ENCODE peak calls at places on chromosomes 5 and 9, in six cellular contexts. Z is H4, I is neural crest cell, B is Ammon's horn, U is Kasumi-1, A is T follicular helper cell. D is an unnamed sample.
A peak's percentile ranks its signal among the peaks of the same experiment; 100 is the strongest.

GRCh38 chr9:133835273-133835901 is 97.2 kb upstream of the SARDH start:
- DNase-seq in Z (no peak), I (no peak), B (no peak), U (no peak), A (no peak), D (no peak)

GRCh38 chr9:91162311-91162710 is 199.4 kb downstream of the AUH start:
- DNase-seq in Z (no peak), I (no peak), B (no peak), U (no peak), A (no peak), D (no peak)

GRCh38 chr9:12566411-12566810 is 126.8 kb upstream of the TYRP1 start:
- DNase-seq in Z (no peak), I (no peak), B (no peak), U (no peak), A (no peak), D (no peak)

GRCh38 chr5:108966910-108967309 is 219.2 kb downstream of the FER start:
- DNase-seq in Z (no peak), I (no peak), B (no peak), U (no peak), A (no peak), D (no peak)

GRCh38 chr5:49953-50544 is 41.9 kb upstream of the PLEKHG4B start:
- DNase-seq in Z (no peak), I (no peak), B (no peak), U (no peak), A (no peak), D (no peak)

GRCh38 chr9:17422994-17423680 is 155.7 kb upstream of the SH3GL2 start:
- DNase-seq in Z (peak; percentile 3), I (no peak), B (no peak), U (no peak), A (no peak), D (no peak)

GRCh38 chr9:36485647-36486453 is 85.8 kb upstream of the RNF38 start:
- DNase-seq in Z (no peak), I (no peak), B (peak; percentile 15), U (peak; percentile 29), A (no peak), D (peak; percentile 23)

GRCh38 chr5:154369682-154370081 is 76.1 kb upstream of the SAP30L start:
- DNase-seq in Z (no peak), I (no peak), B (no peak), U (no peak), A (no peak), D (no peak)

GRCh38 chr9:99181206-99181605 is 40.5 kb downstream of the ALG2 start:
- DNase-seq in Z (no peak), I (no peak), B (no peak), U (no peak), A (no peak), D (no peak)

GRCh38 chr5:64766934-64767333 is 1.6 kb downstream of the SREK1IP1 start:
- DNase-seq in Z (no peak), I (no peak), B (no peak), U (peak; percentile 34), A (no peak), D (no peak)

GRCh38 chr5:157520911-157521703 is 54.5 kb downstream of the ADAM19 start:
- DNase-seq in Z (peak; percentile 85), I (no peak), B (no peak), U (no peak), A (no peak), D (no peak)

GRCh38 chr9:130847306-130848217 is 12.5 kb downstream of the ABL1 start:
- DNase-seq in Z (peak; percentile 95), I (no peak), B (peak; percentile 48), U (no peak), A (no peak), D (no peak)

GRCh38 chr9:121201045-121201737 is 478 bp downstream of the RAB14 start:
- DNase-seq in Z (no peak), I (peak; percentile 19), B (peak; percentile 19), U (no peak), A (peak; percentile 33), D (peak; percentile 41)

GRCh38 chr9:112487008-112487798 is 576 bp downstream of the KIAA1958 start:
- DNase-seq in Z (peak; percentile 24), I (peak; percentile 56), B (peak; percentile 43), U (peak; percentile 51), A (peak; percentile 43), D (peak; percentile 81)

GRCh38 chr5:3139596-3139995 is 388.1 kb upstream of the IRX2 start:
- DNase-seq in Z (peak; percentile 86), I (no peak), B (peak; percentile 24), U (no peak), A (no peak), D (peak; percentile 26)

GRCh38 chr5:64767959-64768357 is 533 bp downstream of the SREK1IP1 start:
- DNase-seq in Z (no peak), I (peak; percentile 16), B (peak; percentile 10), U (peak; percentile 48), A (no peak), D (no peak)

GRCh38 chr9:87494970-87495471 is 2.6 kb upstream of the DAPK1 start:
- DNase-seq in Z (peak; percentile 89), I (no peak), B (no peak), U (no peak), A (no peak), D (no peak)

GRCh38 chr5:22627029-22627428 is 226.1 kb downstream of the CDH12 start:
- DNase-seq in Z (no peak), I (no peak), B (no peak), U (no peak), A (no peak), D (no peak)

GRCh38 chr5:109844695-109845094 is 155.0 kb downstream of the MAN2A1 start:
- DNase-seq in Z (peak; percentile 14), I (no peak), B (no peak), U (no peak), A (no peak), D (no peak)

GRCh38 chr9:110900917-110901316 is 137.4 kb downstream of the LPAR1 start:
- DNase-seq in Z (no peak), I (no peak), B (peak; percentile 9), U (no peak), A (no peak), D (no peak)

GRCh38 chr9:128910906-128911305 is 9.9 kb upstream of the PHYHD1 start:
- DNase-seq in Z (no peak), I (no peak), B (no peak), U (no peak), A (no peak), D (no peak)

GRCh38 chr5:58087905-58088304 is 372.0 kb downstream of the PLK2 start:
- DNase-seq in Z (no peak), I (no peak), B (no peak), U (no peak), A (no peak), D (no peak)

GRCh38 chr5:172901788-172902496 is 57.3 kb upstream of the RPL26L1 start:
- DNase-seq in Z (no peak), I (no peak), B (no peak), U (no peak), A (no peak), D (no peak)

GRCh38 chr5:179317411-179318192 is 27.7 kb downstream of the ADAMTS2 start:
- DNase-seq in Z (no peak), I (no peak), B (no peak), U (no peak), A (no peak), D (no peak)

GRCh38 chr5:172503925-172504730 is 49.8 kb upstream of the SH3PXD2B start:
- DNase-seq in Z (no peak), I (no peak), B (no peak), U (no peak), A (no peak), D (no peak)

GRCh38 chr5:176762489-176762888 is 47.9 kb upstream of the UNC5A start:
- DNase-seq in Z (no peak), I (no peak), B (no peak), U (no peak), A (no peak), D (no peak)

GRCh38 chr9:87267251-87267679 is 230.4 kb upstream of the DAPK1 start:
- DNase-seq in Z (no peak), I (no peak), B (no peak), U (no peak), A (no peak), D (no peak)

GRCh38 chr5:148542812-148543211 is 111.5 kb downstream of the HTR4 start:
- DNase-seq in Z (no peak), I (no peak), B (no peak), U (no peak), A (no peak), D (no peak)

GRCh38 chr9:89430995-89431394 is 66.9 kb downstream of the SEMA4D start:
- DNase-seq in Z (no peak), I (no peak), B (no peak), U (no peak), A (no peak), D (no peak)

GRCh38 chr5:137374110-137374853 is 124.8 kb downstream of the SPOCK1 start:
- DNase-seq in Z (no peak), I (no peak), B (no peak), U (no peak), A (no peak), D (no peak)

GRCh38 chr5:31900296-31900865 is 261.4 kb downstream of the PDZD2 start:
- DNase-seq in Z (no peak), I (no peak), B (no peak), U (no peak), A (no peak), D (no peak)